ENCODE peak calls at places on chromosomes 11 and 22, in seven cellular contexts. J is caudate nucleus; P is amygdala; S is heart left ventricle; U is activated CD8-positive, alpha-beta memory T cell treated with anti-CD3 and anti-CD28 coated beads, Interleukin-2, amount 10 ng/mL, durations not matched to agents 7 days and 5 days; T is kidney; A is stimulated activated CD4-positive, alpha-beta T cell treated with anti-CD3 and anti-CD28 coated beads, Interleukin-1b, Interleukin-23, amount 100 ng/mL, for 48 hours. Z is an unnamed sample.
A peak's percentile ranks its signal among the peaks of the same experiment; 100 is the strongest.

GRCh38 chr11:14773755-14774154 is 118.3 kb downstream of the CYP2R1 start:
- DNase-seq in J (no peak), P (no peak), S (no peak), U (no peak), T (no peak), A (no peak), Z (no peak)

GRCh38 chr11:104565581-104565956 is 332.7 kb downstream of the CASP12 start:
- DNase-seq in J (no peak), P (no peak), S (no peak), U (no peak), T (no peak), A (no peak), Z (no peak)

GRCh38 chr11:132734217-132734616 is 798.1 kb downstream of the OPCML start:
- DNase-seq in J (no peak), P (no peak), S (no peak), U (no peak), T (no peak), A (no peak), Z (no peak)

GRCh38 chr11:83691387-83692088 is 405.4 kb upstream of the CCDC90B start:
- DNase-seq in J (no peak), P (no peak), S (peak; percentile 48), U (no peak), T (no peak), A (no peak), Z (no peak)

GRCh38 chr11:113528982-113529381 is 53.8 kb upstream of the DRD2 start:
- DNase-seq in J (no peak), P (no peak), S (no peak), U (no peak), T (no peak), A (no peak), Z (no peak)

GRCh38 chr11:64799256-64799924 is 3.6 kb downstream of the MAP4K2 start:
- DNase-seq in J (no peak), P (no peak), S (no peak), U (no peak), T (peak; percentile 62), A (no peak), Z (no peak)

GRCh38 chr22:41560095-41560487 is 719 bp upstream of the CSDC2 start:
- DNase-seq in J (no peak), P (no peak), S (peak; percentile 65), U (no peak), T (no peak), A (no peak), Z (no peak)

GRCh38 chr11:47143322-47143721 is 33.4 kb downstream of the ARFGAP2 start:
- DNase-seq in J (no peak), P (no peak), S (peak; percentile 69), U (no peak), T (no peak), A (no peak), Z (no peak)

GRCh38 chr11:69122642-69123431 is 32.9 kb upstream of the SMIM38 start:
- DNase-seq in J (peak; percentile 50), P (no peak), S (peak; percentile 81), U (peak; percentile 47), T (peak; percentile 97), A (peak; percentile 83), Z (no peak)

Z was measured in sciatic nerve.